ENCODE peak calls at places on chromosomes 13 and 19, in six cellular contexts. U, V, B, W, E and F are unnamed samples.

GRCh38 chr13:45063261-45063870 is 56.9 kb upstream of the GTF2F2 start:
- DNase-seq in U (no peak), V (no peak), B (no peak), W (no peak), E (no peak), F (peak)

GRCh38 chr13:77034883-77035282 is 7.9 kb upstream of the FBXL3 start:
- DNase-seq in U (no peak), V (no peak), B (no peak), W (no peak), E (no peak), F (no peak)

GRCh38 chr13:100197591-100198365 is 108.9 kb downstream of the PCCA start:
- DNase-seq in U (no peak), V (no peak), B (no peak), W (no peak), E (no peak), F (no peak)

GRCh38 chr13:73714522-73714921 is 419.7 kb downstream of the KLF12 start:
- DNase-seq in U (no peak), V (no peak), B (no peak), W (no peak), E (no peak), F (no peak)

GRCh38 chr13:34640179-34640929 is 301.7 kb upstream of the NBEA start:
- DNase-seq in U (no peak), V (no peak), B (no peak), W (no peak), E (no peak), F (no peak)

GRCh38 chr13:36549771-36550170 is 117.5 kb downstream of the CCNA1 start:
- DNase-seq in U (no peak), V (no peak), B (no peak), W (no peak), E (no peak), F (no peak)

GRCh38 chr19:29545866-29546582 is 20.2 kb downstream of the VSTM2B start:
- DNase-seq in U (no peak), V (no peak), B (no peak), W (no peak), E (no peak), F (no peak)

GRCh38 chr19:16595097-16595496 is 22.9 kb upstream of the SLC35E1 start:
- DNase-seq in U (no peak), V (no peak), B (no peak), W (no peak), E (no peak), F (no peak)

GRCh38 chr19:33226550-33227241 is 1.0 kb upstream of the SLC7A10 start:
- DNase-seq in U (no peak), V (peak), B (peak), W (peak), E (no peak), F (peak)

GRCh38 chr19:3056454-3057016 is 5.8 kb downstream of the TLE5 start:
- DNase-seq in U (no peak), V (no peak), B (no peak), W (peak), E (no peak), F (peak)

GRCh38 chr13:76455960-76456359 is 430.2 kb downstream of the KCTD12 start:
- DNase-seq in U (no peak), V (no peak), B (no peak), W (no peak), E (no peak), F (no peak)

GRCh38 chr19:53580871-53581835 is 43.2 kb downstream of the ZNF331 start:
- DNase-seq in U (no peak), V (no peak), B (no peak), W (no peak), E (no peak), F (peak)

GRCh38 chr19:54430306-54431254 is 15.3 kb downstream of the TTYH1 start:
- DNase-seq in U (peak), V (no peak), B (peak), W (peak), E (peak), F (peak)

GRCh38 chr13:28045861-28046260 is 54.5 kb downstream of the FLT3 start:
- DNase-seq in U (no peak), V (no peak), B (no peak), W (no peak), E (no peak), F (no peak)

GRCh38 chr19:782195-783043 is 14.8 kb upstream of the PTBP1 start:
- DNase-seq in U (no peak), V (no peak), B (no peak), W (peak), E (no peak), F (peak)

GRCh38 chr13:36778083-36778671 is 40.8 kb upstream of the RFXAP start:
- DNase-seq in U (no peak), V (no peak), B (no peak), W (peak), E (no peak), F (peak)

GRCh38 chr19:49651871-49652722 is 10.1 kb downstream of the SCAF1 start:
- DNase-seq in U (no peak), V (no peak), B (no peak), W (no peak), E (no peak), F (no peak)

GRCh38 chr13:29704648-29705047 is 109.2 kb upstream of the SLC7A1 start:
- DNase-seq in U (peak), V (no peak), B (no peak), W (no peak), E (no peak), F (no peak)

GRCh38 chr13:37934339-37935191 is 65.0 kb upstream of the TRPC4 start:
- DNase-seq in U (peak), V (no peak), B (no peak), W (no peak), E (no peak), F (no peak)

GRCh38 chr19:39765091-39766076 is 13.3 kb upstream of the LEUTX start:
- DNase-seq in U (no peak), V (peak), B (no peak), W (peak), E (peak), F (peak)

GRCh38 chr19:47542030-47542475 is 27.2 kb upstream of the NAPA start:
- DNase-seq in U (no peak), V (no peak), B (no peak), W (peak), E (no peak), F (no peak)

GRCh38 chr13:49649963-49650312 is 21.6 kb downstream of the ARL11 start:
- DNase-seq in U (no peak), V (no peak), B (no peak), W (no peak), E (no peak), F (no peak)

GRCh38 chr19:16247353-16248182 is 49.9 kb downstream of the AP1M1 start:
- DNase-seq in U (peak), V (peak), B (peak), W (peak), E (peak), F (peak)

DNA sequence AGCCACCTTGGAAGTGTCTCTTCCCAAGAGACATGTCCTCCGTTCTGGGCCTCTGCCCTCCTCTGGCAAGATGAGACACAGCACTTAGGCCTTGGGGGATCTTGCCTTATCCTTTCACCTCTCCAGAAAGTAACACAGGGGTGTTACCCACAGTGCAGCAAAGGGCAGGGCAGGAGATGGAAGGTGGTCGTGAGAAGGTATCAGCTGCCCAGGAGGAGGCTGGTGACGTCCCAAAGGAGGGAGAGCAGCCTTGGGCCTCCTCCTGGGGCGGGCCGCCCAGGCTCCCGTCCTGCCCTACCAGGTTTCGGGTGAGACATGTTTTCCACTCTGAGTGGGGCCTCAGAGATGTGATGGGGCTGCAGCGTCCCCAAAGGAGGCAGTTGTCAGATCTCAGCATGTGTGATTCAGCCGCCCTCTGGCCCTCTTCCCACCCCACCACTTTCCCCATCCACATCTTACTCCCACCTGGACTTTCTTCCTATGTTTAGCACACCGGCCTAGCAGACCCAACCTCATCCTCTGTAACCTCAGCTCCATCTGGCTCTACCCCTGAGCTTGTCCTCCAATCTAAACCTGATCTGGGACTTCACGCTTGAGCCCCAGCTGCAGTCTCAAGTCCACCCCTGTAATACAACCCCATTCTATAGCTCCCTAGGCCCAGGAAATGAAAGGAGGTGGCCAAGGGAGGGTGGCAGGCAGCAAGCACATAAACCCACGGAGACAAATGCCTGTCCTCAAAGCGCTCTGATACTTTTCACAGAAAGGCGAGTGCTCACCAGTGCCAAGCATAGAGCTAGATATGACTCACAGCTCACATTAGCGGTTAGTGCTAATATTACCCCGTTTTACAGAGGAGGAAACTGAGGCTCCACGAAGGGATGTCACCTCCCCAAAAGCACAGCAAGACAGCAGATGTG is 9.3 kb downstream of the POU2F2 start:
- DNase-seq in U (no peak), V (no peak), B (no peak), W (no peak), E (peak), F (no peak)
- H3K27ac ChIP-seq in U (no peak), V (no peak), B (no peak), W (no peak), E (peak), F (no peak)

GRCh38 chr19:5963855-5964254 is 14.1 kb downstream of the RANBP3 start:
- DNase-seq in U (no peak), V (no peak), B (no peak), W (no peak), E (no peak), F (no peak)

GRCh38 chr19:5964816-5965565 is 12.9 kb downstream of the RANBP3 start:
- DNase-seq in U (no peak), V (no peak), B (no peak), W (no peak), E (no peak), F (no peak)

GRCh38 chr19:5959260-5960004 is 18.5 kb downstream of the RANBP3 start:
- DNase-seq in U (no peak), V (no peak), B (no peak), W (no peak), E (no peak), F (no peak)

GRCh38 chr19:5960005-5961001 is 17.6 kb downstream of the RANBP3 start:
- DNase-seq in U (peak), V (no peak), B (no peak), W (no peak), E (no peak), F (no peak)

DNA sequence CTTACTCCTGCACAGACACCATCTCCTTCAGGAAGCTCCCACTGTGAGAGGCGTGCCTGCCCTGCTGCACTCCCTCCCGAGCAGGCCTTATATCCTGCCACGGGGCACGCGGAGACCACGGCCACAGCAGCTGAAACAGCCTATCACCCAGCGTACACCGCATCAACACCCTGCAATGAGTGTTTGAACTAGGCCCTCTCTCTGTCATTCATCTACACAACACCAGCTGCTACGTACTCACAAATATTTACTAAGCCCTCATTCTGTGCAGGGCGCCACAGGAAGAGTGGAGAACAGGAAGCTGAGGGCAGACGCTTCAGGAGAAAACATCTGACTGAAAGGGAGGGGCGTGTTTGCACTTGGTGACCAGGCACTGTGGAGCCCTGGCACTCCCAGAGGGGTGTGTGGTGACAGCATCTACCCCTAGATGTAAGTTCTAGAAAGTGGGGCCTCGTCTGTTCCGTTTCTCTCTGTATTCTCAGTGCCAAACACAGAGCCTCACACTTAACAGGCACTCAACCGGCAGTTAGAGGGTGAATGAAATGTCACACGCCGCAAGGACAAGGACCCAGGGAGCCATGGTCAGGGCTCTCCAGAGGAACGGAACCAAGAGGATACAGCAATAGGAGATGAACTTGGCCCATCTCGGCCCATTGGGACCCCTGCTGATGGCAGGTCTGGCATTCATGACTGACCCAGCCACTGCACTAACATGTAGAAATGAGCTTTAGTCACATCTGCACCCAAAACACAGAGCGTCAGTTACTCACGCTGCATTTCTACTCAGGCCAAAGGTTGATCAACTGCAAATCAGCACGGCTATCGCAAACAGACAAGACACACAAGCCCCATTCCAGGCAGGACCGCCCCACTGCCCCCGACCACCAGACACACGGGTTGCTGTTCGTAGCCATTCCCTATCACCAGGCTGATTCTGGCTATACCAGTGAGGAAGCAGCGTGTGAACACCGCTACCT is 15.7 kb downstream of the RANBP3 start:
- DNase-seq in U (peak), V (peak), B (no peak), W (peak), E (peak), F (peak)
- H3K27ac ChIP-seq in U (peak), V (peak), B (peak), W (peak), E (peak), F (no peak)

GRCh38 chr13:106762711-106763110 is 194.8 kb upstream of the ARGLU1 start:
- DNase-seq in U (no peak), V (no peak), B (no peak), W (no peak), E (no peak), F (no peak)
- H3K27ac ChIP-seq in U (no peak), V (no peak), B (no peak), W (no peak), E (no peak), F (no peak)

GRCh38 chr19:11265785-11266236 is 3.5 kb upstream of the DOCK6 start:
- DNase-seq in U (no peak), V (peak), B (no peak), W (peak), E (no peak), F (no peak)
- H3K27ac ChIP-seq in U (peak), V (peak), B (no peak), W (peak), E (no peak), F (no peak)

GRCh38 chr13:39036212-39036611 is 1.7 kb downstream of the PROSER1 start:
- DNase-seq in U (no peak), V (no peak), B (no peak), W (peak), E (no peak), F (peak)
- H3K27ac ChIP-seq in U (no peak), V (peak), B (no peak), W (peak), E (peak), F (peak)

DNA sequence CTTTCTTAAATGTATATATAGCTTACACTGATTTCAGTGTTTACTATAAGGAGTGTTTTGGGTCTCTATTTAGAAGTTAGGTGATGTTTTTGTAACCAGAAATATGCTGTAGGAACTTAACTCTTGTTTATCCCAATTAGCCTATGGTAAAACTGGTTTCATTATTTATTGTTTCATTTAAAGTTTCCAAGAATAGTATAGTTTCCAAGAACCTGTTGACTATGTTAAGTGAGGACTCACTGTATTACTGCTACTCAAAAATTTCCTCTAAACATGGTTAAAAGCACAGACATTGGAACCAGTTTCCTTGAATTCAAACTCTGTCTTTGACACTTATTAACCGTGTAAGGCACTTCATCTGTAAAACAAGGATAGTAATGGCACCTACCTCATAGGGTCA is 187.4 kb downstream of the RGCC start:
- DNase-seq in U (no peak), V (no peak), B (no peak), W (no peak), E (no peak), F (no peak)
- H3K27ac ChIP-seq in U (peak), V (peak), B (peak), W (peak), E (no peak), F (no peak)